ENCODE peak calls at places on chromosomes 2 and 18, in eight cellular contexts. C is naive thymus-derived CD4-positive, alpha-beta T cell; B is NT2/D1; H is tibial nerve; M is brain microvascular endothelial cell; L is mesenchymal stem cell; G is neuronal stem cell; N is neural progenitor cell. X is an unnamed sample. For H3K27me3, the result is how much of the 10 kb centered on the place peaks cover.

GRCh38 chr2:17043173-17043572 is 377.5 kb upstream of the CYRIA start:
- DNase-seq in M (peak), B (no peak), G (no peak), C (no peak), N (no peak), H (no peak), L (peak), X (no peak)

GRCh38 chr2:98121149-98121548 is 34.2 kb downstream of the VWA3B start:
- DNase-seq in G (no peak), M (no peak), H (no peak), N (no peak), L (no peak), B (no peak), C (no peak), X (no peak)

GRCh38 chr2:159168707-159169106 is 117.8 kb downstream of the WDSUB1 start:
- DNase-seq in G (no peak), B (no peak), M (peak), H (no peak), N (no peak), L (peak), C (no peak), X (no peak)

GRCh38 chr18:5285326-5285725 is 10.2 kb downstream of the ZBTB14 start:
- DNase-seq in L (no peak), H (no peak), C (no peak), G (no peak), N (no peak), B (no peak), M (no peak), X (no peak)

GRCh38 chr18:75247601-75248421 is 37.2 kb downstream of the TSHZ1 start:
- DNase-seq in G (no peak), C (peak), M (peak), H (no peak), B (no peak), N (no peak), L (peak), X (peak)

GRCh38 chr2:127121776-127122176 is 14.8 kb upstream of the BIN1 start:
- DNase-seq in G (no peak), B (no peak), L (no peak), H (peak), C (no peak), N (no peak), M (no peak), X (no peak)

GRCh38 chr2:191302459-191303155 is 57.4 kb downstream of the MYO1B start:
- DNase-seq in B (no peak), L (peak), H (no peak), M (peak), C (peak), N (peak), G (no peak), X (no peak)

GRCh38 chr2:16773080-16773713 is 107.6 kb upstream of the CYRIA start:
- DNase-seq in C (no peak), N (peak), B (peak), G (peak), M (peak), L (peak), H (no peak), X (peak)

GRCh38 chr18:54162431-54162830 is 62.0 kb downstream of the MBD2 start:
- DNase-seq in G (no peak), C (no peak), M (peak), L (peak), H (no peak), N (no peak), B (no peak), X (no peak)

GRCh38 chr18:7953085-7953958 is 386.2 kb downstream of the PTPRM start:
- DNase-seq in H (no peak), L (no peak), N (no peak), G (no peak), M (no peak), B (no peak), C (no peak), X (no peak)

GRCh38 chr2:238155761-238156694 is 2.7 kb upstream of the ERFE start:
- DNase-seq in M (no peak), G (no peak), B (no peak), N (no peak), H (no peak), L (peak), C (no peak), X (no peak)

GRCh38 chr2:239355724-239356123 is 45.1 kb downstream of the HDAC4 start:
- DNase-seq in M (no peak), L (no peak), H (no peak), C (no peak), B (no peak), N (no peak), G (no peak), X (no peak)

GRCh38 chr2:186569906-186570305 is 19.9 kb upstream of the ITGAV start:
- DNase-seq in G (peak), C (no peak), N (peak), M (no peak), L (no peak), B (no peak), H (no peak), X (no peak)

GRCh38 chr2:111676423-111676822 is 207.6 kb downstream of the ANAPC1 start:
- DNase-seq in G (no peak), N (no peak), M (no peak), H (no peak), B (no peak), L (peak), C (no peak), X (no peak)

GRCh38 chr2:195613922-195614321 is 43.1 kb upstream of the SLC39A10 start:
- DNase-seq in L (peak), C (no peak), B (peak), G (no peak), N (no peak), H (no peak), M (peak), X (peak)

GRCh38 chr2:190468814-190469569 is 60.8 kb downstream of the MFSD6 start:
- DNase-seq in N (no peak), M (peak), G (no peak), B (no peak), C (no peak), L (peak), H (peak), X (peak)

GRCh38 chr18:79251021-79251420 is 144.7 kb upstream of the NFATC1 start:
- DNase-seq in C (no peak), H (no peak), L (no peak), G (no peak), M (no peak), N (no peak), B (no peak), X (no peak)

GRCh38 chr2:46335404-46335965 is 38.3 kb downstream of the EPAS1 start:
- DNase-seq in B (no peak), G (peak), N (peak), L (peak), H (no peak), C (no peak), M (peak), X (no peak)

GRCh38 chr18:3748081-3748480 is 298.1 kb downstream of the TGIF1 start:
- DNase-seq in N (no peak), L (no peak), C (no peak), H (no peak), M (no peak), G (no peak), B (no peak), X (no peak)

GRCh38 chr2:119366161-119366648 is 429 bp downstream of the C2orf76 start:
- DNase-seq in G (no peak), M (peak), B (no peak), H (no peak), L (peak), C (no peak), N (no peak), X (no peak)

GRCh38 chr2:193963472-193964119 is 1693.4 kb upstream of the SLC39A10 start:
- DNase-seq in G (no peak), M (peak), H (no peak), L (peak), N (peak), C (no peak), B (peak), X (peak)

GRCh38 chr18:34707670-34708069 is 2.4 kb upstream of the DTNA start:
- DNase-seq in L (peak), B (peak), H (no peak), M (peak), N (peak), G (no peak), C (no peak), X (peak)

GRCh38 chr18:75752864-75753263 is 325.4 kb upstream of the SMIM21 start:
- DNase-seq in H (no peak), M (no peak), G (no peak), N (no peak), C (no peak), B (no peak), L (no peak), X (no peak)

GRCh38 chr2:84741182-84741822 is 139.6 kb downstream of the TRABD2A start:
- DNase-seq in G (no peak), C (peak), M (peak), L (peak), H (no peak), N (peak), B (peak), X (peak)

GRCh38 chr18:59639821-59640220 is 57.4 kb downstream of the CCBE1 start:
- DNase-seq in L (no peak), G (no peak), B (no peak), H (no peak), M (no peak), C (no peak), N (no peak), X (no peak)
- H3K27me3 ChIP-seq in L (under half), G (under half), B (under half), H (under half), M (under half), C (under half), N (under half), X (under half)

DNA sequence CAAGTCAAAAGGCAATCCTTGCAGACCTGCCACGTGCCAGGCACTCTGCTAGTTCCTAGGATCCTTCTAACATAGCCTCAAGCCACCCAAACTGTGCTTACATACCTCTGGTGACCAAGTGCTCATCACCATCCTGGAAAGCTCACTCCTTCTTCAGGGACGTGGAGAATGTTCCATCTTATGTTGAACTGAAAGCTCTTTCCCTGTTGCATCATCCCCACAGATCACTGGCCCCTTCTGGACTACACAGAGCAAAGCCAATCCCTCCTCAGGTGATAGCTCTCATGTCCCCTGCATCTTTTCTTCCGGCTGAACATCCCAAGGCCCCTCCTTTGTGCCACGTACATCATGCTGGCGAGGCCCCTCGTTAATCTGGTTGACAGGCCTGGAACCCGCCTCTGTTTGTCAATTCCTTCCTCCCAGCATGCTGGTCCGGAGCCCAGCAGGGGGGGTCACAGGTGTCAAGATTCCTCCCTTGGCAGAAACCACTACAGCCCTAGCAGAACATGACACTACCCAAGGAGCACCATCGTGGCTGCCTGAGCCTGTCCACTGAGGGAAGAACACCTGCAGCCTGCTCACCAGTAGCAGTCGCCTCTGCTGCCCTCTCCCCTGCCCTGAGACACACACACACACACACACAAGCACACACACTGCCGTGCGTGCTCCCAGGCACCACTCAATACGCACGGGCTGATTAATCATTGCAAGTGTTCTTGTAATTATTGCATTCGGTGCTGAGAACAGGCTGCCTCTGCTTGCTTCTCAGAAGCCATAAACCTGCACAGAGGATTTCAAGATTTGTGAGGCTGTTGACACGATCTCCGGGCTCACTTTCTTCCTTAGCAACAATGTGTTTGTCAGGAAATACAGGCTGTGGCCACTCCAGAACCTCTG is 6.3 kb upstream of the KCNK3 start:
- DNase-seq in G (no peak), L (peak), B (no peak), N (peak), M (no peak), C (no peak), H (no peak), X (no peak)
- H3K27me3 ChIP-seq in G (under half), L (half or more), B (under half), N (under half), M (under half), C (under half), H (under half), X (under half)

DNA sequence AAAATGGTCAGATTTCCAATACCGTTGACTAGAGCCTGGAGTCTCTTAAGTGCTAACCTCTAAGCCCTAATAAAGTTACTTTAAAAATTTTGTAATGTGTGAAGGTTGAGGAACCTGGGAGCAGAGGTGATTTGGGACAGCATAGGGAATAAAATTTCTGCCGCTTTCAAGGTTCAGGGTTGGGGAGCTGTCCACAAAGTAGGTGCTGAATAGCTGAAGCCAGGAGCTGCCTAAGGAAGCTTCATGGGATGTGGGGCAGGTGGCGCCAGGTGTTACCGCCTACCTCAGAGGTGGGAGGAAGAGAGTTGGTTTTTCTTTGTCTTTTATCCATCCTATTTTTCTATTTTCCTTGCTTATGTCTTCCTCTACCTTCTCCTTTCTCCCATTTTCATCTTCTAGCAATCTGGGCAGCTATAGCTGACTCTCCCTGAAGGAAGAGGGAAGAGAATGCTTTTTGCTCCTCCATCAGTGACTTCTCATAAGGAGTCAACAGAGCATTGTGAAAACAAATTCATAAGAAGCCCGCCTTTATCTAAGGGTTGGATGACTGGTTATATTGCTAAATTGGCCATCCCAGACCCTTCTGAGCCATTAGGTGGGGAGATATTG is 178.7 kb downstream of the CLIP4 start:
- DNase-seq in B (peak), M (no peak), N (peak), H (no peak), C (no peak), L (peak), G (peak), X (no peak)
- H3K27me3 ChIP-seq in B (under half), M (under half), N (under half), H (under half), C (under half), L (under half), G (under half), X (under half)

DNA sequence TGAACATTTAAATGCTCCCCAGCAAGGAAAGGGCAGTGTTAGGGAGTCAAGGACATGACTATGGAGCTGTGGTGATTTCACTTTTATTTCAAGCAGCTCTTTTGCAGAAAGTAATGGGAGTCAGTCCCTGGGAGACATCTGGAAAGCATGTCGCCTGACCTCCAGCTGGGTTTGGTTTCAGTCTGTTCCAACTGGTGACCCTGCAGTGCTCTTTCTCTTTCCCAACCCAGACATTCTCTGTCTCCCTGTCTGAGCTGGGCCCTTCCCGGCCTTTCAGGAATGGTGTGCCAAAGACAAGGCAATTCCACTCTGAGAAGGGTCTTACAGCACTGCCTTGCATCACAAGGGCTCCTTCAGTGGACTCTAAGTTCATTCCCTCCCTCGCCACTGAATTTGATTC is 323.2 kb downstream of the OSR1 start:
- DNase-seq in G (no peak), C (no peak), M (peak), L (peak), N (no peak), B (no peak), H (peak), X (no peak)
- H3K27me3 ChIP-seq in G (under half), C (under half), M (under half), L (under half), N (under half), B (under half), H (under half), X (under half)

GRCh38 chr18:25044694-25045093 is 307.3 kb downstream of the ZNF521 start:
- DNase-seq in C (no peak), G (no peak), L (no peak), H (no peak), M (no peak), B (no peak), N (no peak), X (no peak)

GRCh38 chr18:25047983-25048382 is 304.0 kb downstream of the ZNF521 start:
- DNase-seq in C (no peak), H (no peak), M (no peak), B (peak), N (no peak), L (no peak), G (no peak), X (no peak)

GRCh38 chr18:25043104-25043503 is 308.9 kb downstream of the ZNF521 start:
- DNase-seq in B (no peak), L (no peak), G (no peak), N (no peak), M (no peak), H (no peak), C (no peak), X (no peak)

GRCh38 chr18:25050605-25051004 is 301.4 kb downstream of the ZNF521 start:
- DNase-seq in N (no peak), L (no peak), C (no peak), G (no peak), H (no peak), B (no peak), M (no peak), X (no peak)

GRCh38 chr18:25047421-25047820 is 304.5 kb downstream of the ZNF521 start:
- DNase-seq in N (no peak), L (no peak), B (no peak), G (no peak), C (no peak), H (no peak), M (no peak), X (no peak)
- H3K27me3 ChIP-seq in N (under half), L (under half), B (under half), G (under half), C (under half), H (under half), M (under half), X (under half)

GRCh38 chr2:2906091-2906490 is 471.5 kb downstream of the EIPR1 start:
- DNase-seq in G (no peak), B (no peak), M (no peak), L (no peak), N (no peak), H (no peak), C (no peak), X (no peak)
- H3K27me3 ChIP-seq in G (under half), B (under half), M (under half), L (under half), N (under half), H (under half), C (under half), X (under half)

GRCh38 chr18:13562494-13563029 is 163.8 kb downstream of the FAM210A start:
- DNase-seq in L (no peak), G (no peak), M (no peak), H (no peak), C (no peak), N (no peak), B (no peak), X (no peak)

GRCh38 chr18:13563390-13563805 is 163.0 kb downstream of the FAM210A start:
- DNase-seq in L (peak), B (no peak), M (no peak), G (no peak), H (no peak), N (no peak), C (no peak), X (no peak)

GRCh38 chr18:13566941-13567762 is 159.2 kb downstream of the FAM210A start:
- DNase-seq in N (no peak), H (no peak), B (no peak), M (no peak), G (no peak), L (no peak), C (no peak), X (no peak)

GRCh38 chr18:13565228-13565627 is 161.1 kb downstream of the FAM210A start:
- DNase-seq in H (no peak), C (no peak), G (no peak), M (no peak), B (no peak), N (no peak), L (no peak), X (no peak)

DNA sequence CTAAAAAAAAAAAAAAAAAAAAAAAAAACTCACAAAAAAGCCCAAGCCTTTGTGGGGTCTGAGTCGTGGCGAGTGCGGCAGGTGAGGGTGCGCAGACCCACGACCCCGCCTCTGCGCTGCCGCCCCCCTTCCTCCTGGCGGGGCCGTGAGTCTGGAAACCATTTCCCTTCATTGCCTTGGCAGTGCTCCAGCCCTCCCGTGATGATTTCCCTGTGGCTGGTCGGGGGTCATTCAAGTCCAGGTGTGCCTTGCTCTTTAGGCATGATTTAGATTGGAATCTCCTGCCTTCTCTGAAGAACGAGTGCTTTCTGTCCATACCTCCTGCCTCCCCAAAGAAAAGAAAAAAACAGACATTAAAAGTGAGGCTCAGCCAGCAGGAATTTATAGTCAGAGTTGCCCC is 161.8 kb downstream of the FAM210A start:
- DNase-seq in B (no peak), L (no peak), N (no peak), M (no peak), C (no peak), G (no peak), H (no peak), X (no peak)
- H3K27me3 ChIP-seq in B (under half), L (under half), N (under half), M (under half), C (under half), G (under half), H (under half), X (under half)

GRCh38 chr2:86338778-86339295 is 1.4 kb upstream of the REEP1 start:
- DNase-seq in M (no peak), B (no peak), H (no peak), C (no peak), G (no peak), L (no peak), N (no peak), X (no peak)
- H3K27me3 ChIP-seq in M (under half), B (half or more), H (half or more), C (under half), G (under half), L (half or more), N (half or more), X (under half)

DNA sequence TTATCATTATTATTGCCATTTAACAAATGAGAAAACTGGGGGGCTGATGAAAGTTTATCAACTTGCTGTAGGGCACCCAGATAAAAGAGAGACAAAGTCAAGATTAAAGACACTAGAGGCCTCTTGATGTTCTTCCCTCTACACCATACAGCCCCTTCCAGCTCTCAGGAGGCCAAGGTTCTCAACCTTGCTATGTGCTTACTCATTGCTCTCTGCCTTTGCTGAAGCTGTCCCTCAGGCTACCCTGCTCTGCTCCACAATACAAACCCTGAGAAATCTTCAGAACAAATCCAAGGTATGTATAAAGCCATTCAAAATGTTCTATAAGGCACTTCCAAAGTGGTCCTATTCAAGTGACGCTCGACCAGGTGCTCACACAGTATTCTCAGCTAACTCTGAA is 329.9 kb upstream of the TNP1 start:
- DNase-seq in L (no peak), M (no peak), H (no peak), N (no peak), C (no peak), G (no peak), B (no peak), X (no peak)
- H3K27me3 ChIP-seq in L (under half), M (under half), H (under half), N (under half), C (under half), G (under half), B (under half), X (under half)

GRCh38 chr2:68846056-68846455 is 25.1 kb downstream of the BMP10 start:
- DNase-seq in C (no peak), N (no peak), B (no peak), G (no peak), L (no peak), M (no peak), H (no peak), X (no peak)
- H3K27me3 ChIP-seq in C (under half), N (under half), B (under half), G (under half), L (under half), M (under half), H (under half), X (under half)

X was measured in Panc1.